ENCODE peak calls at places on chromosomes 6 and 20, in eight cellular contexts. T, N, P, I, F, M, C and D are unnamed samples.

GRCh38 chr20:36342721-36343120 is 36.6 kb downstream of the DLGAP4 start:
- DNase-seq in C (no peak), F (no peak), I (no peak), M (no peak), T (no peak), N (no peak), P (no peak), D (peak)

GRCh38 chr6:138677538-138677937 is 96.0 kb upstream of the CCDC28A start:
- DNase-seq in I (no peak), C (no peak), P (no peak), M (no peak), T (no peak), N (no peak), F (no peak), D (no peak)

GRCh38 chr6:18405477-18406293 is 18.5 kb downstream of the RNF144B start:
- DNase-seq in N (peak), I (peak), F (no peak), M (peak), C (peak), P (peak), T (no peak), D (peak)

GRCh38 chr20:64035066-64035932 is 683 bp upstream of the C20orf204 start:
- DNase-seq in N (no peak), T (no peak), P (no peak), F (peak), I (no peak), M (no peak), C (no peak), D (peak)

GRCh38 chr20:47713941-47714450 is 71.3 kb downstream of the SULF2 start:
- DNase-seq in M (no peak), P (peak), I (no peak), F (no peak), N (peak), C (peak), T (peak), D (no peak)

GRCh38 chr20:4713401-4713800 is 8.3 kb upstream of the PRND start:
- DNase-seq in C (no peak), T (no peak), F (no peak), N (no peak), M (no peak), P (no peak), I (no peak), D (no peak)

GRCh38 chr20:5657190-5657872 is 92.9 kb upstream of the SHLD1 start:
- DNase-seq in T (peak), N (peak), I (peak), P (peak), C (peak), M (peak), F (no peak), D (peak)

GRCh38 chr6:38391206-38391908 is 248.4 kb downstream of the BTBD9 start:
- DNase-seq in F (no peak), T (no peak), C (peak), P (no peak), I (no peak), N (peak), M (no peak), D (no peak)

GRCh38 chr6:7261030-7261841 is 51.8 kb downstream of the SSR1 start:
- DNase-seq in I (peak), M (no peak), T (peak), F (peak), C (peak), N (peak), P (peak), D (peak)

GRCh38 chr6:108561742-108562502 is 1.2 kb downstream of the FOXO3 start:
- DNase-seq in N (peak), T (peak), M (no peak), P (no peak), F (no peak), I (no peak), C (peak), D (peak)

GRCh38 chr6:100574836-100575235 is 110.1 kb upstream of the SIM1 start:
- DNase-seq in T (no peak), N (no peak), P (no peak), I (no peak), F (no peak), C (no peak), M (no peak), D (no peak)

GRCh38 chr6:14121936-14122344 is 4.4 kb downstream of the CD83 start:
- DNase-seq in N (no peak), C (no peak), F (peak), M (no peak), I (no peak), T (no peak), P (no peak), D (no peak)

GRCh38 chr6:35611235-35611634 is 77.5 kb downstream of the FKBP5 start:
- DNase-seq in C (peak), P (peak), M (no peak), F (no peak), N (peak), I (peak), T (no peak), D (no peak)

GRCh38 chr6:3058957-3059356 is 9.3 kb upstream of the RIPK1 start:
- DNase-seq in C (no peak), M (no peak), F (no peak), P (no peak), I (no peak), T (no peak), N (no peak), D (no peak)

GRCh38 chr20:36392989-36393388 is 86.8 kb downstream of the DLGAP4 start:
- DNase-seq in M (no peak), I (no peak), T (no peak), N (no peak), C (no peak), F (no peak), P (no peak), D (no peak)

GRCh38 chr20:35561268-35561667 is 19.4 kb downstream of the ERGIC3 start:
- DNase-seq in F (no peak), N (peak), T (peak), I (no peak), C (peak), P (peak), M (no peak), D (peak)

GRCh38 chr6:100217225-100217624 is 223.2 kb upstream of the MCHR2 start:
- DNase-seq in I (no peak), N (no peak), M (no peak), F (no peak), P (no peak), C (peak), T (no peak), D (no peak)

GRCh38 chr6:144873653-144874378 is 588.7 kb downstream of the UTRN start:
- DNase-seq in N (no peak), M (no peak), F (no peak), P (no peak), I (no peak), C (peak), T (no peak), D (no peak)

GRCh38 chr20:57612916-57613315 is 7.3 kb downstream of the ZBP1 start:
- DNase-seq in P (no peak), M (no peak), I (no peak), C (no peak), T (peak), F (no peak), N (no peak), D (no peak)

GRCh38 chr6:168559574-168560098 is 118.7 kb downstream of the SMOC2 start:
- DNase-seq in T (no peak), M (no peak), N (no peak), I (no peak), P (no peak), F (no peak), C (no peak), D (no peak)

GRCh38 chr20:44731657-44732056 is 14.0 kb upstream of the KCNK15 start:
- DNase-seq in I (no peak), F (no peak), T (peak), M (no peak), N (no peak), P (no peak), C (no peak), D (no peak)

GRCh38 chr20:37081717-37082289 is 14.0 kb downstream of the RBL1 start:
- DNase-seq in F (no peak), C (peak), M (no peak), T (no peak), N (no peak), I (no peak), P (peak), D (no peak)

GRCh38 chr20:9409981-9410380 is 104.4 kb upstream of the LAMP5 start:
- DNase-seq in C (peak), F (no peak), N (peak), T (no peak), M (peak), I (peak), P (peak), D (peak)

GRCh38 chr20:44204156-44204831 is 6.3 kb downstream of the OSER1 start:
- DNase-seq in I (peak), N (peak), F (no peak), C (peak), T (no peak), M (peak), P (peak), D (peak)

GRCh38 chr6:47970826-47971225 is 140.2 kb downstream of the PTCHD4 start:
- DNase-seq in M (no peak), I (no peak), T (no peak), F (no peak), P (no peak), N (no peak), C (no peak), D (no peak)

GRCh38 chr6:132751306-132751705 is 6.4 kb downstream of the VNN2 start:
- DNase-seq in P (no peak), C (no peak), I (no peak), M (no peak), T (no peak), F (no peak), N (no peak), D (no peak)

GRCh38 chr6:170181338-170181690 is 109.6 kb downstream of the DLL1 start:
- DNase-seq in M (no peak), F (no peak), T (no peak), N (no peak), I (no peak), P (no peak), C (no peak), D (peak)

GRCh38 chr6:99092009-99092408 is 144.3 kb upstream of the FBXL4 start:
- DNase-seq in T (no peak), P (no peak), M (no peak), F (no peak), C (no peak), N (no peak), I (no peak), D (no peak)

GRCh38 chr20:60224914-60225313 is 266.7 kb downstream of the CDH26 start:
- DNase-seq in C (peak), F (no peak), N (no peak), T (no peak), I (no peak), P (peak), M (no peak), D (no peak)

DNA sequence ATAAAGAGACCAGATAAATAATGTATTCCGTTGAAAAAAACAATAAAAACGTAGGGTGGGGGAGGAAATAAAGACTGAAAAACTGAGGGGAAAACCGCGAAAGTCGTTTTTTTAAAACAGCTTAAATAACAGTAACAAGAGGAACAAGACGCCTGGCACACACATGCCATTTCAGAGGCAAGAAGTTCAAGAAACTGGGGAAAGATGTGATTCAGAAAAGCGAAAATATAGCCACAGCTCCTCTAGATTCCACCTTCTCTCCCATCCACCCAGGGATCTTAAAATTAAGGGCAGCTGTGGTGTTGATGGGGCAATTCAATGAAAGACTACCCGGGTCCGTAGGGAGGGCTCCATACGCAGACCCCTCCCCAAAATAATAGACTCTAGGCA is 1.3 kb downstream of the EPB41L2 start:
- DNase-seq in T (no peak), C (peak), N (no peak), M (no peak), I (no peak), P (no peak), F (no peak), D (peak)
- H3K4me3 ChIP-seq in T (peak), C (peak), N (peak), M (peak), I (peak), P (peak), F (no peak), D (peak)

GRCh38 chr20:31710423-31711250 is 12.0 kb downstream of the BCL2L1 start:
- DNase-seq in N (no peak), T (peak), C (no peak), M (no peak), F (no peak), I (no peak), P (no peak), D (no peak)
- H3K4me3 ChIP-seq in N (no peak), T (peak), C (no peak), M (no peak), F (no peak), I (no peak), P (no peak), D (no peak)

GRCh38 chr6:13113956-13114593 is 214.3 kb downstream of the TBC1D7 start:
- DNase-seq in P (no peak), F (no peak), M (no peak), I (no peak), N (no peak), T (no peak), C (peak), D (no peak)
- H3K4me3 ChIP-seq in P (no peak), F (no peak), M (no peak), I (no peak), N (no peak), T (no peak), C (no peak), D (no peak)

GRCh38 chr6:26232306-26232949 is 132.6 kb upstream of the BTN3A2 start:
- DNase-seq in T (no peak), I (no peak), C (peak), M (no peak), P (no peak), F (no peak), N (no peak), D (no peak)
- H3K4me3 ChIP-seq in T (no peak), I (no peak), C (peak), M (no peak), P (no peak), F (peak), N (peak), D (peak)

GRCh38 chr20:62364911-62365736 is 2.0 kb downstream of the LAMA5 start:
- DNase-seq in N (no peak), I (no peak), T (peak), F (no peak), M (no peak), C (no peak), P (no peak), D (peak)
- H3K4me3 ChIP-seq in N (peak), I (no peak), T (peak), F (no peak), M (no peak), C (peak), P (peak), D (no peak)

GRCh38 chr6:156886409-156886808 is 109.2 kb downstream of the ARID1B start:
- DNase-seq in N (no peak), T (no peak), P (no peak), I (no peak), C (no peak), M (no peak), F (no peak), D (no peak)
- H3K4me3 ChIP-seq in N (no peak), T (no peak), P (no peak), I (no peak), C (no peak), M (no peak), F (no peak), D (no peak)

GRCh38 chr6:75427342-75427741 is 66.3 kb downstream of the FILIP1 start:
- DNase-seq in I (no peak), N (no peak), P (no peak), M (no peak), F (no peak), T (no peak), C (no peak), D (no peak)

GRCh38 chr6:75428204-75428603 is 65.4 kb downstream of the FILIP1 start:
- DNase-seq in N (no peak), C (no peak), I (no peak), F (no peak), T (no peak), M (no peak), P (no peak), D (no peak)

GRCh38 chr6:75431379-75431778 is 62.2 kb downstream of the FILIP1 start:
- DNase-seq in T (peak), M (no peak), C (peak), P (peak), I (no peak), F (no peak), N (peak), D (peak)

GRCh38 chr6:75429304-75429703 is 64.3 kb downstream of the FILIP1 start:
- DNase-seq in C (no peak), I (no peak), P (no peak), M (no peak), N (no peak), T (no peak), F (no peak), D (no peak)

GRCh38 chr6:75430631-75431345 is 62.8 kb downstream of the FILIP1 start:
- DNase-seq in F (no peak), M (no peak), I (no peak), T (no peak), P (peak), C (no peak), N (peak), D (peak)
- H3K4me3 ChIP-seq in F (no peak), M (no peak), I (no peak), T (peak), P (no peak), C (no peak), N (no peak), D (no peak)

GRCh38 chr6:163543311-163543710 is 128.8 kb downstream of the QKI start:
- DNase-seq in I (no peak), F (no peak), C (no peak), T (no peak), N (no peak), P (no peak), M (no peak), D (no peak)
- H3K4me3 ChIP-seq in I (no peak), F (no peak), C (no peak), T (no peak), N (no peak), P (no peak), M (no peak), D (no peak)

GRCh38 chr20:23087587-23088275 is 1.6 kb upstream of the CD93 start:
- DNase-seq in F (no peak), M (no peak), P (no peak), N (no peak), T (no peak), I (no peak), C (no peak), D (no peak)

GRCh38 chr20:23086931-23087411 is 847 bp upstream of the CD93 start:
- DNase-seq in F (no peak), P (no peak), I (no peak), M (no peak), T (peak), N (no peak), C (no peak), D (peak)

GRCh38 chr20:23084845-23085355 is 1.2 kb downstream of the CD93 start:
- DNase-seq in P (no peak), F (no peak), M (no peak), N (no peak), T (no peak), I (no peak), C (no peak), D (no peak)

GRCh38 chr20:23085415-23086055 is 589 bp downstream of the CD93 start:
- DNase-seq in P (no peak), F (no peak), I (no peak), T (no peak), M (no peak), N (no peak), C (no peak), D (no peak)

DNA sequence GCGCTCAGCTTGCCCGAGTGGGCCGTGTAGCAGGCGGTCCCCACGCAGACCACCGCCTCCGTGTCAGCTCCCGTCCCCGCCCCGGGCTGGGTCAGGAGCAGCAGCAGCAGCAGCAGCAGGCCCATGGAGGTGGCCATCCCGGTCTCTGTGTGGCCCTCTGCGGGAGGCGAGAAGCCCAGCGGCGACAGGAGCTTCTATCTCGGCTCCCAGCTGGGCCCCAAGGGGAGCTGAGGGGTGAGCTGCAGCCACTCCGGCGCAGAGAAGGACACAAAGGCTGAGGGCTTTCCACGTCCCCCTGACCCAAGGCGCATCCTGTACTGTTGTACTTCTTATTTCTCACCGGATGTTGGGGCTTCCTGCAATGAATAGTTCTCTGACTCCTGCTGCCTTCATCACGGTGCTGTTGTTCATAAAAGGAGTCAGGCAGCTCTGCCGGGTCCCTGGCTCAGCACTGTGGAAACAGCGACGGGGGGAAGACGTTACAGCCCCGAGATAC is at the start of gene CD93:
- DNase-seq in I (no peak), P (no peak), C (no peak), M (no peak), F (peak), T (no peak), N (peak), D (peak)
- H3K4me3 ChIP-seq in I (no peak), P (no peak), C (no peak), M (no peak), F (no peak), T (peak), N (no peak), D (peak)